ENCODE peak calls at places on chromosome 15, in seven cellular contexts. One of them, this sample, is unnamed.

GRCh38 chr15:81888748-81889479 is 156.9 kb downstream of the MEX3B start:
- DNase-seq in kidney glomerular epithelial cell: peak; percentile 41
- DNase-seq in NCI-H774: no peak
- DNase-seq in activated naive CD4-positive, alpha-beta T cell treated with Interleukin-2 at 50 U/mL for 16 hours: no peak
- DNase-seq in hypothalamus: no peak
- DNase-seq in CD8-positive, alpha-beta T cell: no peak
- DNase-seq in HTR-8/SVneo: no peak
- DNase-seq in this sample: peak; percentile 80

GRCh38 chr15:28021281-28022039 is 77.7 kb downstream of the OCA2 start:
- DNase-seq in kidney glomerular epithelial cell: peak; percentile 98
- DNase-seq in NCI-H774: peak; percentile 90
- DNase-seq in activated naive CD4-positive, alpha-beta T cell treated with Interleukin-2 at 50 U/mL for 16 hours: no peak
- DNase-seq in hypothalamus: no peak
- DNase-seq in CD8-positive, alpha-beta T cell: no peak
- DNase-seq in HTR-8/SVneo: peak; percentile 40
- DNase-seq in this sample: peak; percentile 45

GRCh38 chr15:49468440-49468839 is 45.4 kb downstream of the FGF7 start:
- DNase-seq in kidney glomerular epithelial cell: no peak
- DNase-seq in NCI-H774: no peak
- DNase-seq in activated naive CD4-positive, alpha-beta T cell treated with Interleukin-2 at 50 U/mL for 16 hours: no peak
- DNase-seq in hypothalamus: no peak
- DNase-seq in CD8-positive, alpha-beta T cell: no peak
- DNase-seq in HTR-8/SVneo: no peak
- DNase-seq in this sample: no peak

GRCh38 chr15:70361891-70362290 is 264.2 kb upstream of the TLE3 start:
- DNase-seq in kidney glomerular epithelial cell: no peak
- DNase-seq in NCI-H774: no peak
- DNase-seq in activated naive CD4-positive, alpha-beta T cell treated with Interleukin-2 at 50 U/mL for 16 hours: no peak
- DNase-seq in hypothalamus: no peak
- DNase-seq in CD8-positive, alpha-beta T cell: no peak
- DNase-seq in HTR-8/SVneo: no peak
- DNase-seq in this sample: no peak

GRCh38 chr15:77974098-77974414 is 103.5 kb downstream of the TBC1D2B start:
- DNase-seq in kidney glomerular epithelial cell: no peak
- DNase-seq in NCI-H774: no peak
- DNase-seq in activated naive CD4-positive, alpha-beta T cell treated with Interleukin-2 at 50 U/mL for 16 hours: no peak
- DNase-seq in hypothalamus: no peak
- DNase-seq in CD8-positive, alpha-beta T cell: no peak
- DNase-seq in HTR-8/SVneo: no peak
- DNase-seq in this sample: no peak

GRCh38 chr15:75640483-75641175 is 605 bp upstream of the IMP3 start:
- DNase-seq in kidney glomerular epithelial cell: peak; percentile 71
- DNase-seq in NCI-H774: peak; percentile 47
- DNase-seq in activated naive CD4-positive, alpha-beta T cell treated with Interleukin-2 at 50 U/mL for 16 hours: peak; percentile 53
- DNase-seq in hypothalamus: no peak
- DNase-seq in CD8-positive, alpha-beta T cell: peak; percentile 68
- DNase-seq in HTR-8/SVneo: no peak
- DNase-seq in this sample: no peak

GRCh38 chr15:66714543-66714981 is 12.5 kb downstream of the SMAD6 start:
- DNase-seq in kidney glomerular epithelial cell: no peak
- DNase-seq in NCI-H774: no peak
- DNase-seq in activated naive CD4-positive, alpha-beta T cell treated with Interleukin-2 at 50 U/mL for 16 hours: no peak
- DNase-seq in hypothalamus: no peak
- DNase-seq in CD8-positive, alpha-beta T cell: no peak
- DNase-seq in HTR-8/SVneo: no peak
- DNase-seq in this sample: no peak

GRCh38 chr15:89777073-89777820 is 1.1 kb downstream of the MESP2 start:
- DNase-seq in kidney glomerular epithelial cell: no peak
- DNase-seq in NCI-H774: no peak
- DNase-seq in activated naive CD4-positive, alpha-beta T cell treated with Interleukin-2 at 50 U/mL for 16 hours: no peak
- DNase-seq in hypothalamus: no peak
- DNase-seq in CD8-positive, alpha-beta T cell: no peak
- DNase-seq in HTR-8/SVneo: no peak
- DNase-seq in this sample: no peak

GRCh38 chr15:66772967-66773873 is 71.2 kb downstream of the SMAD6 start:
- DNase-seq in kidney glomerular epithelial cell: peak; percentile 82
- DNase-seq in NCI-H774: no peak
- DNase-seq in activated naive CD4-positive, alpha-beta T cell treated with Interleukin-2 at 50 U/mL for 16 hours: no peak
- DNase-seq in hypothalamus: no peak
- DNase-seq in CD8-positive, alpha-beta T cell: no peak
- DNase-seq in HTR-8/SVneo: no peak
- DNase-seq in this sample: no peak

GRCh38 chr15:38455096-38455495 is 1.2 kb downstream of the FAM98B start:
- DNase-seq in kidney glomerular epithelial cell: no peak
- DNase-seq in NCI-H774: no peak
- DNase-seq in activated naive CD4-positive, alpha-beta T cell treated with Interleukin-2 at 50 U/mL for 16 hours: no peak
- DNase-seq in hypothalamus: no peak
- DNase-seq in CD8-positive, alpha-beta T cell: no peak
- DNase-seq in HTR-8/SVneo: no peak
- DNase-seq in this sample: peak; percentile 3

GRCh38 chr15:66288796-66289195 is 4.6 kb upstream of the DIS3L start:
- DNase-seq in kidney glomerular epithelial cell: no peak
- DNase-seq in NCI-H774: no peak
- DNase-seq in activated naive CD4-positive, alpha-beta T cell treated with Interleukin-2 at 50 U/mL for 16 hours: no peak
- DNase-seq in hypothalamus: no peak
- DNase-seq in CD8-positive, alpha-beta T cell: no peak
- DNase-seq in HTR-8/SVneo: no peak
- DNase-seq in this sample: peak; percentile 44

GRCh38 chr15:58040117-58040516 is 25.4 kb downstream of the ALDH1A2 start:
- DNase-seq in kidney glomerular epithelial cell: no peak
- DNase-seq in NCI-H774: no peak
- DNase-seq in activated naive CD4-positive, alpha-beta T cell treated with Interleukin-2 at 50 U/mL for 16 hours: no peak
- DNase-seq in hypothalamus: no peak
- DNase-seq in CD8-positive, alpha-beta T cell: no peak
- DNase-seq in HTR-8/SVneo: no peak
- DNase-seq in this sample: no peak

GRCh38 chr15:34271493-34271892 is 46.7 kb downstream of the EMC4 start:
- DNase-seq in kidney glomerular epithelial cell: peak; percentile 32
- DNase-seq in NCI-H774: no peak
- DNase-seq in activated naive CD4-positive, alpha-beta T cell treated with Interleukin-2 at 50 U/mL for 16 hours: no peak
- DNase-seq in hypothalamus: no peak
- DNase-seq in CD8-positive, alpha-beta T cell: no peak
- DNase-seq in HTR-8/SVneo: peak; percentile 60
- DNase-seq in this sample: no peak

GRCh38 chr15:57198654-57199241 is 177.6 kb upstream of the CGNL1 start:
- DNase-seq in kidney glomerular epithelial cell: no peak
- DNase-seq in NCI-H774: peak; percentile 93
- DNase-seq in activated naive CD4-positive, alpha-beta T cell treated with Interleukin-2 at 50 U/mL for 16 hours: no peak
- DNase-seq in hypothalamus: no peak
- DNase-seq in CD8-positive, alpha-beta T cell: no peak
- DNase-seq in HTR-8/SVneo: no peak
- DNase-seq in this sample: no peak

GRCh38 chr15:40470423-40471104 is at the start of gene CHST14:
- DNase-seq in kidney glomerular epithelial cell: no peak
- DNase-seq in NCI-H774: peak; percentile 31
- DNase-seq in activated naive CD4-positive, alpha-beta T cell treated with Interleukin-2 at 50 U/mL for 16 hours: peak; percentile 58
- DNase-seq in hypothalamus: no peak
- DNase-seq in CD8-positive, alpha-beta T cell: peak; percentile 55
- DNase-seq in HTR-8/SVneo: peak; percentile 70
- DNase-seq in this sample: peak; percentile 63

GRCh38 chr15:29196306-29196705 is 73.3 kb downstream of the NSMCE3 start:
- DNase-seq in kidney glomerular epithelial cell: no peak
- DNase-seq in NCI-H774: no peak
- DNase-seq in activated naive CD4-positive, alpha-beta T cell treated with Interleukin-2 at 50 U/mL for 16 hours: no peak
- DNase-seq in hypothalamus: no peak
- DNase-seq in CD8-positive, alpha-beta T cell: no peak
- DNase-seq in HTR-8/SVneo: no peak
- DNase-seq in this sample: no peak

GRCh38 chr15:25967120-25967519 is 104.0 kb upstream of the ATP10A start:
- DNase-seq in kidney glomerular epithelial cell: no peak
- DNase-seq in NCI-H774: no peak
- DNase-seq in activated naive CD4-positive, alpha-beta T cell treated with Interleukin-2 at 50 U/mL for 16 hours: no peak
- DNase-seq in hypothalamus: no peak
- DNase-seq in CD8-positive, alpha-beta T cell: no peak
- DNase-seq in HTR-8/SVneo: no peak
- DNase-seq in this sample: peak; percentile 41

GRCh38 chr15:69092159-69092558 is 68.3 kb upstream of the GLCE start:
- DNase-seq in kidney glomerular epithelial cell: peak; percentile 99
- DNase-seq in NCI-H774: no peak
- DNase-seq in activated naive CD4-positive, alpha-beta T cell treated with Interleukin-2 at 50 U/mL for 16 hours: no peak
- DNase-seq in hypothalamus: no peak
- DNase-seq in CD8-positive, alpha-beta T cell: no peak
- DNase-seq in HTR-8/SVneo: peak; percentile 56
- DNase-seq in this sample: peak; percentile 57

GRCh38 chr15:55789066-55789660 is 46.2 kb upstream of the PRTG start:
- DNase-seq in kidney glomerular epithelial cell: no peak
- DNase-seq in NCI-H774: no peak
- DNase-seq in activated naive CD4-positive, alpha-beta T cell treated with Interleukin-2 at 50 U/mL for 16 hours: peak; percentile 60
- DNase-seq in hypothalamus: no peak
- DNase-seq in CD8-positive, alpha-beta T cell: peak; percentile 29
- DNase-seq in HTR-8/SVneo: no peak
- DNase-seq in this sample: peak; percentile 25

GRCh38 chr15:89399390-89400120 is 64.9 kb upstream of the POLG start:
- DNase-seq in kidney glomerular epithelial cell: no peak
- DNase-seq in NCI-H774: peak; percentile 34
- DNase-seq in activated naive CD4-positive, alpha-beta T cell treated with Interleukin-2 at 50 U/mL for 16 hours: peak; percentile 27
- DNase-seq in hypothalamus: no peak
- DNase-seq in CD8-positive, alpha-beta T cell: no peak
- DNase-seq in HTR-8/SVneo: no peak
- DNase-seq in this sample: peak; percentile 66

GRCh38 chr15:67248106-67248505 is 6.4 kb downstream of the AAGAB start:
- DNase-seq in kidney glomerular epithelial cell: no peak
- DNase-seq in NCI-H774: no peak
- DNase-seq in activated naive CD4-positive, alpha-beta T cell treated with Interleukin-2 at 50 U/mL for 16 hours: no peak
- DNase-seq in hypothalamus: no peak
- DNase-seq in CD8-positive, alpha-beta T cell: no peak
- DNase-seq in HTR-8/SVneo: no peak
- DNase-seq in this sample: no peak

GRCh38 chr15:45796433-45796832 is 161.6 kb downstream of the SQOR start:
- DNase-seq in kidney glomerular epithelial cell: no peak
- DNase-seq in NCI-H774: no peak
- DNase-seq in activated naive CD4-positive, alpha-beta T cell treated with Interleukin-2 at 50 U/mL for 16 hours: no peak
- DNase-seq in hypothalamus: no peak
- DNase-seq in CD8-positive, alpha-beta T cell: no peak
- DNase-seq in HTR-8/SVneo: no peak
- DNase-seq in this sample: no peak

This sample was measured in SJSA1.